ENCODE peak calls at places on chromosomes 1 and 21, in five cellular contexts. X, O, H, S and C are unnamed samples.

GRCh38 chr1:102970496-102971078 is 137.7 kb downstream of the COL11A1 start:
- DNase-seq in X (no peak), O (peak), H (no peak), S (no peak), C (peak)

GRCh38 chr21:25573409-25574206 is 33.7 kb downstream of the MRPL39 start:
- DNase-seq in X (no peak), O (no peak), H (peak), S (no peak), C (peak)

GRCh38 chr1:17523487-17524029 is 15.9 kb upstream of the ARHGEF10L start:
- DNase-seq in X (no peak), O (no peak), H (peak), S (no peak), C (no peak)

GRCh38 chr21:32021319-32022027 is 148.7 kb downstream of the HUNK start:
- DNase-seq in X (no peak), O (no peak), H (no peak), S (peak), C (no peak)

GRCh38 chr1:67052741-67053534 is 1.0 kb downstream of the SLC35D1 start:
- DNase-seq in X (peak), O (no peak), H (peak), S (peak), C (peak)

GRCh38 chr21:37032293-37032692 is 25.8 kb downstream of the RIPPLY3 start:
- DNase-seq in X (no peak), O (no peak), H (no peak), S (no peak), C (no peak)

GRCh38 chr1:186943891-186944686 is 115.3 kb downstream of the PLA2G4A start:
- DNase-seq in X (no peak), O (no peak), H (no peak), S (no peak), C (no peak)

GRCh38 chr21:18298228-18298627 is 53.6 kb downstream of the CHODL start:
- DNase-seq in X (no peak), O (no peak), H (no peak), S (no peak), C (no peak)

GRCh38 chr1:209513226-209513625 is 70.3 kb upstream of the CAMK1G start:
- DNase-seq in X (no peak), O (peak), H (no peak), S (no peak), C (peak)

GRCh38 chr1:154772611-154773515 is 97.2 kb downstream of the KCNN3 start:
- DNase-seq in X (peak), O (no peak), H (no peak), S (no peak), C (no peak)

GRCh38 chr21:31604591-31605190 is 54.8 kb upstream of the SOD1 start:
- DNase-seq in X (no peak), O (peak), H (peak), S (peak), C (peak)

GRCh38 chr1:41679531-41679930 is 195.0 kb upstream of the EDN2 start:
- DNase-seq in X (no peak), O (no peak), H (no peak), S (no peak), C (no peak)

GRCh38 chr1:234683856-234684632 is 74.1 kb upstream of the IRF2BP2 start:
- DNase-seq in X (peak), O (no peak), H (peak), S (peak), C (peak)

GRCh38 chr1:23395162-23395724 is 25.6 kb upstream of the ZNF436 start:
- DNase-seq in X (no peak), O (no peak), H (peak), S (no peak), C (no peak)

GRCh38 chr1:228175316-228176023 is 9.9 kb downstream of the IBA57 start:
- DNase-seq in X (peak), O (no peak), H (peak), S (no peak), C (no peak)

GRCh38 chr1:83799474-83800085 is 199.4 kb downstream of the TTLL7 start:
- DNase-seq in X (no peak), O (no peak), H (no peak), S (no peak), C (no peak)
- TF ChIP-seq POLR2A in X (no peak), O (no peak), H (no peak), S (no peak), C (no peak)

DNA sequence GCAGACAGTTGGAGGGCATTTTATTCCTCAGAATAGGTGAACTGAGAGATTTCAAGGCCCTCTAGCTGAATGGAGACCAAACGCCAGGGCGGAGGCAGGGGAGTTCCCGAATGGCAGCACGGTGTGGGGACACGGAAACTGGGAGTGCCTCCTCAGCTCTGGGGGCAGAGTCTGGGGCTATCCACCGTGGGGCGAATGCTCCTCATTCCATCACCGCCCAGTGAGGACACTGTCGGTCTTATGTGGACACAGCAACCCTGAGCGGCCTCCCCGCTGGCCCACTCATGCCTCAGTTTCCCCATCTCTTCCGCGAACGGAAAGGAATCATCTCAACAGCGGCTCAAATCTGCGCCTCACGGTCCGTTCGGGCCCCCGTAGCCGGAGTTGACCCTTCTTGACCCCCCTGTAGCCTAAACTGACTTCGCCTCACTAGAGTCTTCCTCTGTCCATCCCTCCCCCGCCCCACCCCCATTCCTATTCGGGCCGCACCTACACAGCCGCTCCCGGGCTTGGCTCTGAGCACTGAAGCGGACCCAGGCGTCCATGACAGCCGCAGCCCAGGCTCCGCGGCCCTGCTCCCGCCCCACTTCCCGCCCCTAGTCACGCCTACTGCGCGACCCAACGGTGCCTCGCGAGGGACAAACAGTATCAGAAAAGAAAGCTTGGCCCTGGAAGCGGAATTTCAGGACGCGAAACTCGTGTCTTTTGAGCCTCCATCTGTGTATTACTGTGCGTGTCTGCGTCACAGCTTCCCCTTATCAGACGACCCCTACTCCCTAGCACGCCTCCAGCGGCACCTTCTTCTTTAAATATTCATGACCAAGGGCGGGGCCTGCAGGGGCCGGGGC is at the start of gene PEX11B:
- DNase-seq in X (peak), O (peak), H (peak), S (peak), C (peak)
- TF ChIP-seq POLR2A in X (no peak), O (peak), H (peak), S (peak), C (peak)

GRCh38 chr21:39669976-39670671 is 57.4 kb downstream of the B3GALT5 start:
- DNase-seq in X (no peak), O (no peak), H (no peak), S (no peak), C (no peak)
- TF ChIP-seq POLR2A in X (no peak), O (no peak), H (no peak), S (no peak), C (no peak)

DNA sequence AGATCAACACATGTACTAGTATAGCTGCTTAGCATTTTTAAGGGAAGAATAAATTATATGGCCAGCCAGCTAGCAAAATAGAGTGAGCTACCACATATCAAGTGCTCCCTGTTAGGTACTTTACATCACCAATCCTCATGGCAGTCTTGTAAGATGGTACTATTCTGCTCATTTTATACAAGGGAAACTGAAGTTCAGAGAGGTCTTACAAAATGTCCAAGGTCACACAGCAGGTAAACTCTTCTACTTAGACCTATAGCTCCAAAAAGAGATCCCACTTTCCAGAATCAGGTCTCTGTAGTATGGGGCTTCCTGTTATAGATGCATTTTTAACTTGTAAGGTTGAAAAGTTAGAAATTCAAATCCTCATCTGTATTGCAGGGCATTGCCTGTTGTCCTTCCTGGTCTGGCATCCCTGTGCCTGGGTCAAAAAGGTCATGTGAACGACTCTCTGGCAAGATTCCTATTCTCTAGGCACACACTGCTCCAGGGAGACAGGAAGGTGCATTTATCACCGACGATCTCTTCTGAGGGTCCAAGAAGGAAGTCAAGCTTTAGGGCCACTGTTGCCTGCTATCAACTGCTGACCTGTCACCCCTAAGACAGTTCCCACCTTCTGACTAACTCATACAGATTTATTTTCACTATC is 41.1 kb downstream of the TRIT1 start:
- DNase-seq in X (no peak), O (no peak), H (no peak), S (no peak), C (no peak)
- TF ChIP-seq POLR2A in X (no peak), O (no peak), H (no peak), S (no peak), C (no peak)

GRCh38 chr1:26993237-26994019 is at the start of gene TRNP1:
- DNase-seq in X (no peak), O (peak), H (peak), S (peak), C (peak)
- TF ChIP-seq POLR2A in X (no peak), O (no peak), H (peak), S (peak), C (no peak)